ENCODE peak calls at places on chromosomes 12 and 14, in nine cellular contexts. S is psoas muscle; M is stimulated activated naive B cell treated with anti-CD40 and anti-IgM and Interleukin-4, amounts not matched to agents 10 μg/mL and 1 μg/mL and 100 μg/mL, for 72 hours; B is iris pigment epithelial cell; H is stomach; A is cardiac fibroblast; R is testis; G is fibroblast of lung; L is endothelial cell. D is an unnamed sample.

GRCh38 chr14:24309538-24310386 is at the start of gene LTB4R2:
- DNase-seq in S (no peak), M (no peak), B (no peak), H (no peak), A (no peak), R (no peak), G (no peak), L (no peak), D (no peak)

GRCh38 chr12:19759229-19759628 is 319.9 kb downstream of the AEBP2 start:
- DNase-seq in S (no peak), M (no peak), B (peak; percentile 81), H (no peak), A (peak; percentile 87), R (no peak), G (peak; percentile 49), L (no peak), D (no peak)

GRCh38 chr14:68182492-68182891 is 362.9 kb downstream of the RAD51B start:
- DNase-seq in S (no peak), M (no peak), B (no peak), H (no peak), A (no peak), R (no peak), G (no peak), L (no peak), D (peak; percentile 46)

GRCh38 chr12:132638541-132639408 is 20.2 kb downstream of the P2RX2 start:
- DNase-seq in S (peak; percentile 75), M (no peak), B (peak; percentile 86), H (no peak), A (peak; percentile 67), R (peak; percentile 52), G (peak; percentile 82), L (peak; percentile 40), D (peak; percentile 54)

GRCh38 chr12:83473408-83474095 is 786.8 kb downstream of the TMTC2 start:
- DNase-seq in S (no peak), M (no peak), B (no peak), H (no peak), A (no peak), R (no peak), G (peak; percentile 5), L (no peak), D (peak; percentile 7)

GRCh38 chr12:13390381-13390856 is 193.9 kb downstream of the EMP1 start:
- DNase-seq in S (peak; percentile 92), M (no peak), B (peak; percentile 15), H (peak; percentile 98), A (peak; percentile 3), R (peak; percentile 85), G (peak; percentile 61), L (no peak), D (no peak)

GRCh38 chr12:68080577-68080976 is 79.0 kb downstream of the IFNG start:
- DNase-seq in S (no peak), M (no peak), B (no peak), H (no peak), A (no peak), R (no peak), G (no peak), L (no peak), D (no peak)

GRCh38 chr12:113861708-113862312 is 104.3 kb downstream of the RBM19 start:
- DNase-seq in S (no peak), M (no peak), B (no peak), H (no peak), A (no peak), R (no peak), G (no peak), L (no peak), D (peak; percentile 43)

GRCh38 chr14:95287176-95287754 is 32.4 kb downstream of the CLMN start:
- DNase-seq in S (no peak), M (no peak), B (no peak), H (no peak), A (no peak), R (no peak), G (no peak), L (no peak), D (no peak)

GRCh38 chr12:152440-152839 is 61.5 kb downstream of the SLC6A12 start:
- DNase-seq in S (no peak), M (no peak), B (peak; percentile 58), H (no peak), A (peak; percentile 62), R (no peak), G (peak; percentile 36), L (no peak), D (no peak)

GRCh38 chr12:122031342-122032216 is 9.9 kb downstream of the BCL7A start:
- DNase-seq in S (peak; percentile 72), M (no peak), B (peak; percentile 20), H (peak; percentile 65), A (peak; percentile 36), R (peak; percentile 50), G (no peak), L (peak; percentile 82), D (peak; percentile 70)

GRCh38 chr12:124098101-124098757 is 125.2 kb downstream of the ZNF664 start:
- DNase-seq in S (no peak), M (no peak), B (no peak), H (no peak), A (no peak), R (peak; percentile 21), G (no peak), L (no peak), D (no peak)

GRCh38 chr12:57740656-57741412 is 2.3 kb upstream of the AGAP2 start:
- DNase-seq in S (no peak), M (no peak), B (no peak), H (no peak), A (no peak), R (no peak), G (no peak), L (peak; percentile 53), D (peak; percentile 72)

GRCh38 chr14:105011312-105011990 is 9.4 kb downstream of the CDCA4 start:
- DNase-seq in S (no peak), M (no peak), B (no peak), H (no peak), A (no peak), R (no peak), G (no peak), L (no peak), D (no peak)